ENCODE peak calls at places on chromosome 9, in eight cellular contexts. Q is A673; I is HepG2; D is uterus; V is left ventricle myocardium inferior; O is lower lobe of right lung; E is CD8-positive, alpha-beta memory T cell; F is testis. G is an unnamed sample. For H3K4me1 and H3K27me3, the result is how much of the 10 kb centered on the place peaks cover.

GRCh38 chr9:91164724-91165520 is 196.8 kb downstream of the AUH start:
- DNase-seq in F (peak), Q (no peak), D (peak), E (peak), I (peak), O (peak), V (peak), G (peak)

GRCh38 chr9:114893622-114894021 is 36.8 kb downstream of the TNFSF8 start:
- DNase-seq in O (no peak), F (no peak), Q (no peak), I (no peak), V (no peak), D (no peak), E (no peak), G (no peak)

GRCh38 chr9:8558176-8558575 is 758.6 kb upstream of the DMAC1 start:
- DNase-seq in O (no peak), Q (no peak), I (no peak), D (no peak), F (no peak), V (no peak), E (no peak), G (no peak)

GRCh38 chr9:125674981-125675973 is 31.7 kb downstream of the MAPKAP1 start:
- DNase-seq in O (no peak), Q (peak), I (peak), E (no peak), V (no peak), D (no peak), F (no peak), G (peak)

GRCh38 chr9:129107651-129108050 is 2.9 kb downstream of the CRAT start:
- DNase-seq in Q (no peak), F (no peak), D (no peak), E (no peak), O (no peak), I (no peak), V (no peak), G (no peak)

GRCh38 chr9:101162231-101162630 is 133.7 kb downstream of the PLPPR1 start:
- DNase-seq in Q (no peak), D (no peak), E (no peak), V (no peak), O (no peak), I (peak), F (no peak), G (no peak)

GRCh38 chr9:96376926-96377874 is 6.3 kb downstream of the SLC35D2 start:
- DNase-seq in E (no peak), O (peak), D (no peak), Q (no peak), F (no peak), V (no peak), I (peak), G (peak)

GRCh38 chr9:17380126-17380861 is 198.6 kb upstream of the SH3GL2 start:
- DNase-seq in F (no peak), O (no peak), I (no peak), Q (no peak), D (no peak), E (no peak), V (no peak), G (no peak)

GRCh38 chr9:80134487-80134886 is 562.7 kb downstream of the TLE4 start:
- DNase-seq in O (no peak), D (no peak), F (no peak), V (no peak), Q (no peak), I (no peak), E (no peak), G (no peak)

GRCh38 chr9:99056876-99057664 is 47.8 kb upstream of the TGFBR1 start:
- DNase-seq in E (no peak), O (no peak), F (no peak), I (no peak), D (no peak), Q (no peak), V (no peak), G (peak)

GRCh38 chr9:73146113-73146815 is 5.4 kb upstream of the ANXA1 start:
- DNase-seq in I (no peak), D (no peak), Q (no peak), O (no peak), F (no peak), E (no peak), V (no peak), G (no peak)

GRCh38 chr9:137085918-137086530 is 761 bp upstream of the MAN1B1 start:
- DNase-seq in O (peak), V (peak), Q (no peak), F (peak), E (no peak), I (no peak), D (no peak), G (peak)

GRCh38 chr9:17942498-17942897 is 363.6 kb downstream of the SH3GL2 start:
- DNase-seq in D (no peak), F (no peak), I (no peak), V (no peak), Q (no peak), O (no peak), E (no peak), G (peak)

GRCh38 chr9:97501177-97501971 is at the start of gene TMOD1:
- DNase-seq in E (peak), D (peak), V (peak), O (peak), F (peak), I (peak), Q (peak), G (peak)

GRCh38 chr9:92636627-92637026 is 33.3 kb downstream of the IPPK start:
- DNase-seq in E (no peak), F (peak), D (no peak), O (peak), V (no peak), I (no peak), Q (no peak), G (no peak)

GRCh38 chr9:96441798-96442445 is 8.0 kb upstream of the HABP4 start:
- DNase-seq in F (no peak), Q (peak), O (no peak), I (peak), E (no peak), D (no peak), V (no peak), G (peak)

GRCh38 chr9:1510712-1511111 is 460.6 kb downstream of the DMRT2 start:
- DNase-seq in E (no peak), V (no peak), O (no peak), D (no peak), I (no peak), F (no peak), Q (no peak), G (no peak)

GRCh38 chr9:107982735-107983134 is 493.2 kb upstream of the KLF4 start:
- DNase-seq in D (no peak), Q (no peak), O (no peak), I (no peak), E (no peak), F (no peak), V (no peak), G (no peak)

GRCh38 chr9:137054932-137055384 is 1.1 kb upstream of the ENTPD2 start:
- DNase-seq in I (peak), Q (no peak), O (no peak), E (no peak), D (no peak), V (no peak), F (no peak), G (peak)

GRCh38 chr9:15423328-15423985 is 781 bp downstream of the SNAPC3 start:
- DNase-seq in D (no peak), V (no peak), I (no peak), O (no peak), Q (peak), F (no peak), E (no peak), G (peak)

GRCh38 chr9:85224729-85225128 is 517.0 kb downstream of the AGTPBP1 start:
- DNase-seq in V (no peak), Q (peak), D (no peak), O (no peak), E (no peak), F (no peak), I (no peak), G (no peak)

GRCh38 chr9:34564617-34565016 is 24.9 kb downstream of the CNTFR start:
- DNase-seq in I (no peak), V (no peak), O (no peak), D (no peak), F (no peak), Q (no peak), E (no peak), G (no peak)

GRCh38 chr9:77218612-77219011 is 41.3 kb downstream of the VPS13A start:
- DNase-seq in I (no peak), E (no peak), O (no peak), V (no peak), F (no peak), D (no peak), Q (peak), G (no peak)

GRCh38 chr9:16806674-16807073 is 63.8 kb downstream of the BNC2 start:
- DNase-seq in D (no peak), Q (no peak), V (no peak), O (no peak), E (no peak), F (no peak), I (no peak), G (no peak)

GRCh38 chr9:126613656-126614055 is at the start of gene LMX1B:
- DNase-seq in Q (peak), F (peak), E (no peak), V (peak), I (no peak), O (no peak), D (no peak), G (peak)

GRCh38 chr9:89154651-89155336 is 23.8 kb downstream of the SHC3 start:
- DNase-seq in Q (peak), V (no peak), D (no peak), I (no peak), E (no peak), O (no peak), F (no peak), G (no peak)

GRCh38 chr9:96618209-96619108 is 1.2 kb downstream of the CDC14B start:
- DNase-seq in D (peak), Q (peak), I (peak), F (peak), O (peak), E (no peak), V (peak), G (peak)

GRCh38 chr9:79577969-79578723 is 6.4 kb downstream of the TLE4 start:
- DNase-seq in I (no peak), V (no peak), D (no peak), E (no peak), O (no peak), Q (no peak), F (no peak), G (no peak)

GRCh38 chr9:136342191-136343120 is 15.1 kb downstream of the GPSM1 start:
- DNase-seq in V (peak), I (no peak), Q (peak), E (peak), D (peak), O (peak), F (peak), G (peak)

GRCh38 chr9:29213374-29214161 is 1640.3 kb upstream of the C9orf72 start:
- DNase-seq in I (no peak), Q (peak), F (peak), E (no peak), D (peak), V (no peak), O (no peak), G (no peak)

GRCh38 chr9:105637787-105638395 is 24.4 kb upstream of the TAL2 start:
- DNase-seq in O (no peak), Q (no peak), F (no peak), V (no peak), I (no peak), E (no peak), D (no peak), G (peak)

GRCh38 chr9:107142896-107143603 is 140.0 kb upstream of the RAD23B start:
- DNase-seq in I (no peak), Q (no peak), D (no peak), F (no peak), O (no peak), V (no peak), E (no peak), G (no peak)

GRCh38 chr9:130206579-130206978 is 34.4 kb downstream of the NCS1 start:
- DNase-seq in F (no peak), D (no peak), O (no peak), E (no peak), V (no peak), I (no peak), Q (no peak), G (no peak)

GRCh38 chr9:130207241-130207992 is 35.2 kb downstream of the NCS1 start:
- DNase-seq in E (no peak), V (no peak), F (no peak), O (no peak), D (no peak), I (no peak), Q (no peak), G (no peak)

GRCh38 chr9:130211548-130212226 is 39.5 kb downstream of the NCS1 start:
- DNase-seq in E (no peak), O (no peak), I (no peak), D (no peak), Q (no peak), F (no peak), V (no peak), G (no peak)

GRCh38 chr9:130208600-130209347 is 36.6 kb downstream of the NCS1 start:
- DNase-seq in D (no peak), V (no peak), I (no peak), F (no peak), E (no peak), Q (peak), O (no peak), G (no peak)

GRCh38 chr9:130209422-130209821 is 37.2 kb downstream of the NCS1 start:
- DNase-seq in F (no peak), E (no peak), D (peak), I (no peak), O (no peak), V (no peak), Q (no peak), G (no peak)
- H3K4me1 ChIP-seq in F (under half), E (under half), D (under half), I (under half), O (under half), V (under half), Q (under half), G (under half)

GRCh38 chr9:87490907-87491306 is 6.8 kb upstream of the DAPK1 start:
- DNase-seq in V (no peak), O (no peak), E (no peak), D (no peak), I (no peak), Q (no peak), F (no peak), G (no peak)
- H3K27me3 ChIP-seq in V (under half), O (under half), E (under half), D (under half), I (under half), Q (under half), F (under half), G (under half)

GRCh38 chr9:131179561-131180219 is 54.3 kb downstream of the NUP214 start:
- DNase-seq in F (no peak), E (no peak), D (no peak), I (no peak), V (no peak), Q (no peak), O (no peak), G (no peak)
- H3K27ac ChIP-seq in F (no peak), E (peak), D (no peak), I (no peak), V (peak), Q (no peak), O (no peak), G (no peak)

DNA sequence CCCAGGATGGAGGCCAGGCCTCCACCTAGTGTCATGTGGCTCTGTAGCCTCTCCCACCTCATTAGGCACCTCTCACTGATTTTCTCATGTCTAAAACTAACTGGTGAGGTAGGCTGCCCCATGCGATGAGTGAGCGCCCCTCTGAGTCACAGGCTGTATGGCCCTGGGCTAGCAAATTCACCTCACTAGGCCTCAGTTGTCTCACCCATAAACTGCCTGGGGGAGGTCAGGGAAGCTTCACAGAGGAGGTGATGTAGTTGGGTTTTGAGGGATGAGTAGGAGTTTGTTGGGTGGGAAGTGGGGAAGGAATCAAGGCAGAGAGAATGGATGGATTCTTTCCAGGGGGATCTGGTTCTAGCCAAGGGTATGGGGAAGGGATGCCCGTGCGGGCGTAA is 8.8 kb downstream of the RXRA start:
- DNase-seq in E (no peak), D (no peak), F (no peak), O (no peak), V (no peak), I (no peak), Q (no peak), G (no peak)
- H3K4me1 ChIP-seq in E (under half), D (under half), F (half or more), O (half or more), V (half or more), I (half or more), Q (under half), G (under half)

DNA sequence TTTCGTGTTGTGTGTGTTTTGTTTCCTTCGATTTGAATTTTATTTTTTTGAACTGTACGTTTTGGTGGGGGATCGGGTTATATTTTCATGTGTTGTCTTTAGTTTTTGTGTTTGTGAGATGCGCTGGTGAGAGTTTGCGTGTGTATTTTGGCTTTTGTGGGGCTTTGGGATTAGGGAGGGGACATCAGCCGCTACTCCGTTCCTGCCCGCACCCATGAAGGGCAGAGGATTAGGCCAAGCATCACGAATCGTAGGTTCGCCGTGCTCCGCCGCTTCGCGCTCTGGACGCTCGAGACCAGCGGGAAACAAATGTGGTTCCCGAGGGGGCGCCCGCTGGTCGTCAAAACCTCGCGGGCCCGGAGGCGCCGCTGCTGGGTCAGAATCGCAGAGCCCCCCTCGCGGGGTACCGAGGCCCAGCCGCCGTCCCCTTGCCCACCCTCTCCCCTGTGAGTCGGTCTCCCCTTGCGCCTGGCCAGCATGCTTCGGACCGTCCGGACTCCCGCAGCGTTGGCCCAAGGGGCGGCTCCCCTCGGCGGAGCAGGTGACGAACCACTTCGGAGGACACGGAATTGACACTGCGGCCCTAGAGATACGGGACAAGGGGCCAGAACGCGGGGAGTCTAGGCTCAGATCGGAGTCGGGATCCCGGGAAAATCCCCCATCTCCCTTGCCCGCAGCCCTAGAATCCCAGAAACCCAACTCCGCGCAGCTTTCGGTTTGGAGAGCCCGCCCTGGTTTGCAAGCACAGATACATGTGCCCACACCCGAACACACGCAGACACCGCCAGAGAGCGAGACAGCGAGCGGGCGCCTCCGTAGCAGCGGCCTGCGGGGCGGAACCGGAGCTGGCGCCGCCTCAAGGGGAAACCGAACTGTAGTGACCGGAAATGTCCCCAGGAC is 2.4 kb upstream of the PAX5 start:
- DNase-seq in E (no peak), I (no peak), V (no peak), D (no peak), Q (peak), F (peak), O (peak), G (peak)
- H3K27me3 ChIP-seq in E (half or more), I (under half), V (half or more), D (half or more), Q (under half), F (under half), O (half or more), G (under half)

GRCh38 chr9:4986783-4987182 is 1.7 kb downstream of the JAK2 start:
- DNase-seq in I (no peak), E (no peak), Q (no peak), F (no peak), D (no peak), V (no peak), O (no peak), G (no peak)
- H3K27ac ChIP-seq in I (no peak), E (peak), Q (no peak), F (no peak), D (no peak), V (peak), O (no peak), G (no peak)

GRCh38 chr9:134704499-134704898 is 62.9 kb downstream of the COL5A1 start:
- DNase-seq in O (no peak), E (no peak), D (no peak), I (no peak), F (no peak), V (no peak), Q (no peak), G (no peak)
- H3K4me1 ChIP-seq in O (under half), E (under half), D (under half), I (under half), F (under half), V (half or more), Q (under half), G (under half)

G was measured in small intestine.